ENCODE peak calls at places on chromosomes 16 and 17, in seven cellular contexts. R is stomach; H is esophagus squamous epithelium; D is activated T-cell treated with anti-CD3 and anti-CD28 coated beads, Interleukin-2, amount 50 U/mL, for 72 hours; Y is dorsolateral prefrontal cortex; F is NCI-H1436; V is NCI-H226. U is an unnamed sample.

GRCh38 chr17:55769625-55770000 is 18.8 kb downstream of the PCTP start:
- DNase-seq in R (no peak), H (no peak), D (no peak), Y (no peak), F (no peak), V (no peak), U (no peak)

GRCh38 chr17:67157732-67158639 is 87.0 kb downstream of the HELZ start:
- DNase-seq in R (no peak), H (no peak), D (no peak), Y (no peak), F (peak; percentile 61), V (peak; percentile 17), U (no peak)

GRCh38 chr17:50268040-50268439 is 6.2 kb upstream of the TMEM92 start:
- DNase-seq in R (no peak), H (no peak), D (no peak), Y (no peak), F (no peak), V (no peak), U (no peak)

GRCh38 chr17:70848785-70849184 is 679.5 kb downstream of the KCNJ2 start:
- DNase-seq in R (no peak), H (no peak), D (no peak), Y (no peak), F (no peak), V (no peak), U (no peak)

GRCh38 chr17:549197-550040 is 165.2 kb downstream of the VPS53 start:
- DNase-seq in R (no peak), H (no peak), D (no peak), Y (peak; percentile 44), F (no peak), V (peak; percentile 24), U (no peak)

GRCh38 chr16:69906838-69907301 is 44.3 kb upstream of the CLEC18A start:
- DNase-seq in R (no peak), H (no peak), D (no peak), Y (no peak), F (no peak), V (peak; percentile 37), U (no peak)

GRCh38 chr16:70553645-70554044 is 30.0 kb downstream of the SF3B3 start:
- DNase-seq in R (no peak), H (no peak), D (no peak), Y (no peak), F (no peak), V (no peak), U (no peak)

GRCh38 chr17:34436607-34437006 is 73.6 kb upstream of the CCL1 start:
- DNase-seq in R (no peak), H (no peak), D (no peak), Y (no peak), F (no peak), V (no peak), U (no peak)

GRCh38 chr16:19757762-19758595 is 39.9 kb downstream of the IQCK start:
- DNase-seq in R (no peak), H (no peak), D (no peak), Y (peak; percentile 36), F (no peak), V (no peak), U (no peak)

GRCh38 chr16:75559564-75560372 is 3.7 kb upstream of the TMEM231 start:
- DNase-seq in R (no peak), H (no peak), D (no peak), Y (no peak), F (no peak), V (no peak), U (no peak)

GRCh38 chr16:726438-727290 is at the start of the genes CCDC78 and HAGHL:
- DNase-seq in R (peak; percentile 65), H (no peak), D (peak; percentile 61), Y (no peak), F (peak; percentile 12), V (peak; percentile 55), U (peak; percentile 50)

GRCh38 chr16:85274924-85275323 is 162.7 kb upstream of the CIBAR2 start:
- DNase-seq in R (no peak), H (no peak), D (no peak), Y (no peak), F (no peak), V (no peak), U (no peak)

GRCh38 chr17:3988297-3989120 is 24.3 kb upstream of the ATP2A3 start:
- DNase-seq in R (no peak), H (no peak), D (no peak), Y (no peak), F (no peak), V (no peak), U (no peak)

GRCh38 chr17:65196617-65197016 is 59.4 kb downstream of the RGS9 start:
- DNase-seq in R (no peak), H (no peak), D (no peak), Y (no peak), F (no peak), V (no peak), U (no peak)

GRCh38 chr17:35088647-35088910 is 25.1 kb upstream of the RFFL start:
- DNase-seq in R (peak; percentile 44), H (no peak), D (no peak), Y (no peak), F (no peak), V (peak; percentile 25), U (peak; percentile 77)

GRCh38 chr16:58501242-58502131 is 1.5 kb downstream of the NDRG4 start:
- DNase-seq in R (peak; percentile 51), H (no peak), D (peak; percentile 65), Y (peak; percentile 76), F (peak; percentile 70), V (no peak), U (peak; percentile 89)

GRCh38 chr16:12903325-12904040 is 2.1 kb downstream of the SHISA9 start:
- DNase-seq in R (no peak), H (no peak), D (no peak), Y (no peak), F (no peak), V (no peak), U (no peak)

GRCh38 chr16:19574625-19575024 is 19.1 kb downstream of the VPS35L start:
- DNase-seq in R (no peak), H (no peak), D (no peak), Y (no peak), F (no peak), V (no peak), U (no peak)

GRCh38 chr16:86757704-86758040 is 179.3 kb downstream of the FOXL1 start:
- DNase-seq in R (no peak), H (no peak), D (no peak), Y (no peak), F (no peak), V (no peak), U (no peak)

GRCh38 chr17:81821603-81822311 is 11.3 kb downstream of the MCRIP1 start:
- DNase-seq in R (peak; percentile 96), H (no peak), D (no peak), Y (peak; percentile 71), F (peak; percentile 90), V (peak; percentile 86), U (peak; percentile 97)

GRCh38 chr16:28093383-28093725 is 29.8 kb upstream of the GSG1L start:
- DNase-seq in R (no peak), H (no peak), D (no peak), Y (no peak), F (no peak), V (no peak), U (no peak)

GRCh38 chr16:57349212-57350031 is 9.2 kb upstream of the CCL22 start:
- DNase-seq in R (no peak), H (no peak), D (peak; percentile 39), Y (no peak), F (no peak), V (no peak), U (no peak)

GRCh38 chr16:56848056-56848936 is 16.7 kb upstream of the SLC12A3 start:
- DNase-seq in R (no peak), H (no peak), D (no peak), Y (no peak), F (no peak), V (peak; percentile 54), U (peak; percentile 47)

GRCh38 chr16:30010817-30011504 is at the start of gene DOC2A:
- DNase-seq in R (no peak), H (no peak), D (peak; percentile 48), Y (no peak), F (peak; percentile 59), V (no peak), U (no peak)

GRCh38 chr17:8116779-8117178 is 1.5 kb downstream of the ALOXE3 start:
- DNase-seq in R (no peak), H (no peak), D (no peak), Y (no peak), F (no peak), V (no peak), U (no peak)

GRCh38 chr17:83203472-83204221 is 124.2 kb downstream of the METRNL start:
- DNase-seq in R (peak; percentile 25), H (no peak), D (no peak), Y (no peak), F (no peak), V (no peak), U (peak; percentile 15)

GRCh38 chr17:45907720-45908395 is 13.5 kb downstream of the MAPT start:
- DNase-seq in R (no peak), H (no peak), D (no peak), Y (peak; percentile 72), F (peak; percentile 52), V (no peak), U (no peak)

GRCh38 chr16:72989203-72989991 is 58.5 kb downstream of the ZFHX3 start:
- DNase-seq in R (no peak), H (no peak), D (no peak), Y (no peak), F (no peak), V (peak; percentile 87), U (no peak)

GRCh38 chr17:76089680-76090516 is 10.9 kb downstream of the ZACN start:
- DNase-seq in R (no peak), H (no peak), D (no peak), Y (no peak), F (no peak), V (no peak), U (no peak)

GRCh38 chr17:79078476-79079190 is 4.0 kb downstream of the ENGASE start:
- DNase-seq in R (no peak), H (no peak), D (no peak), Y (no peak), F (no peak), V (no peak), U (no peak)

U was measured in pancreas.